ENCODE peak calls at places on chromosomes 7 and 10, in seven cellular contexts. One of them, this sample, is unnamed.

GRCh38 chr7:34453150-34453549 is 204.9 kb upstream of the NPSR1 start:
- DNase-seq in AG09319: no peak
- DNase-seq in cardiac muscle cell: peak
- DNase-seq in foreskin keratinocyte: peak
- DNase-seq in ovary: no peak
- DNase-seq in fibroblast of lung: peak
- DNase-seq in Peyer's patch: no peak
- DNase-seq in this sample: no peak

GRCh38 chr7:117825132-117825531 is 48.1 kb downstream of the CTTNBP2 start:
- DNase-seq in AG09319: no peak
- DNase-seq in cardiac muscle cell: peak
- DNase-seq in foreskin keratinocyte: peak
- DNase-seq in ovary: no peak
- DNase-seq in fibroblast of lung: peak
- DNase-seq in Peyer's patch: no peak
- DNase-seq in this sample: no peak

GRCh38 chr7:34463830-34464229 is 194.2 kb upstream of the NPSR1 start:
- DNase-seq in AG09319: no peak
- DNase-seq in cardiac muscle cell: no peak
- DNase-seq in foreskin keratinocyte: peak
- DNase-seq in ovary: no peak
- DNase-seq in fibroblast of lung: no peak
- DNase-seq in Peyer's patch: no peak
- DNase-seq in this sample: no peak

GRCh38 chr10:98446121-98446655 is 547 bp downstream of the HPS1 start:
- DNase-seq in AG09319: no peak
- DNase-seq in cardiac muscle cell: peak
- DNase-seq in foreskin keratinocyte: peak
- DNase-seq in ovary: peak
- DNase-seq in fibroblast of lung: peak
- DNase-seq in Peyer's patch: peak
- DNase-seq in this sample: no peak

GRCh38 chr10:28302012-28302667 is 724 bp downstream of the MPP7 start:
- DNase-seq in AG09319: no peak
- DNase-seq in cardiac muscle cell: peak
- DNase-seq in foreskin keratinocyte: peak
- DNase-seq in ovary: peak
- DNase-seq in fibroblast of lung: peak
- DNase-seq in Peyer's patch: no peak
- DNase-seq in this sample: no peak

GRCh38 chr10:122475581-122475980 is 14.2 kb downstream of the HTRA1 start:
- DNase-seq in AG09319: no peak
- DNase-seq in cardiac muscle cell: no peak
- DNase-seq in foreskin keratinocyte: no peak
- DNase-seq in ovary: no peak
- DNase-seq in fibroblast of lung: peak
- DNase-seq in Peyer's patch: no peak
- DNase-seq in this sample: no peak

GRCh38 chr10:43177588-43177987 is 39.3 kb downstream of the CSGALNACT2 start:
- DNase-seq in AG09319: no peak
- DNase-seq in cardiac muscle cell: peak
- DNase-seq in foreskin keratinocyte: no peak
- DNase-seq in ovary: no peak
- DNase-seq in fibroblast of lung: peak
- DNase-seq in Peyer's patch: no peak
- DNase-seq in this sample: no peak

GRCh38 chr7:117399820-117400422 is 27.4 kb downstream of the ASZ1 start:
- DNase-seq in AG09319: no peak
- DNase-seq in cardiac muscle cell: peak
- DNase-seq in foreskin keratinocyte: no peak
- DNase-seq in ovary: no peak
- DNase-seq in fibroblast of lung: peak
- DNase-seq in Peyer's patch: no peak
- DNase-seq in this sample: no peak

GRCh38 chr7:137313196-137313595 is 30.3 kb downstream of the PTN start:
- DNase-seq in AG09319: no peak
- DNase-seq in cardiac muscle cell: no peak
- DNase-seq in foreskin keratinocyte: no peak
- DNase-seq in ovary: no peak
- DNase-seq in fibroblast of lung: no peak
- DNase-seq in Peyer's patch: no peak
- DNase-seq in this sample: no peak

GRCh38 chr7:136009488-136010079 is 32.4 kb upstream of the MTPN start:
- DNase-seq in AG09319: peak
- DNase-seq in cardiac muscle cell: peak
- DNase-seq in foreskin keratinocyte: peak
- DNase-seq in ovary: no peak
- DNase-seq in fibroblast of lung: peak
- DNase-seq in Peyer's patch: no peak
- DNase-seq in this sample: no peak

GRCh38 chr7:152899482-152900166 is 140.1 kb downstream of the ACTR3B start:
- DNase-seq in AG09319: no peak
- DNase-seq in cardiac muscle cell: peak
- DNase-seq in foreskin keratinocyte: peak
- DNase-seq in ovary: no peak
- DNase-seq in fibroblast of lung: peak
- DNase-seq in Peyer's patch: no peak
- DNase-seq in this sample: no peak

GRCh38 chr10:8054498-8055407 is at the start of gene GATA3:
- DNase-seq in AG09319: no peak
- DNase-seq in cardiac muscle cell: peak
- DNase-seq in foreskin keratinocyte: peak
- DNase-seq in ovary: no peak
- DNase-seq in fibroblast of lung: no peak
- DNase-seq in Peyer's patch: peak
- DNase-seq in this sample: no peak

GRCh38 chr10:20115929-20116328 is 299.7 kb downstream of the PLXDC2 start:
- DNase-seq in AG09319: no peak
- DNase-seq in cardiac muscle cell: no peak
- DNase-seq in foreskin keratinocyte: no peak
- DNase-seq in ovary: no peak
- DNase-seq in fibroblast of lung: no peak
- DNase-seq in Peyer's patch: no peak
- DNase-seq in this sample: no peak

GRCh38 chr7:158527902-158528502 is 59.6 kb downstream of the PTPRN2 start:
- DNase-seq in AG09319: no peak
- DNase-seq in cardiac muscle cell: no peak
- DNase-seq in foreskin keratinocyte: no peak
- DNase-seq in ovary: no peak
- DNase-seq in fibroblast of lung: no peak
- DNase-seq in Peyer's patch: no peak
- DNase-seq in this sample: no peak

GRCh38 chr10:18099420-18099819 is 40.8 kb upstream of the CACNB2 start:
- DNase-seq in AG09319: no peak
- DNase-seq in cardiac muscle cell: peak
- DNase-seq in foreskin keratinocyte: no peak
- DNase-seq in ovary: no peak
- DNase-seq in fibroblast of lung: peak
- DNase-seq in Peyer's patch: no peak
- DNase-seq in this sample: no peak

GRCh38 chr10:18109471-18109870 is 30.8 kb upstream of the CACNB2 start:
- DNase-seq in AG09319: no peak
- DNase-seq in cardiac muscle cell: no peak
- DNase-seq in foreskin keratinocyte: no peak
- DNase-seq in ovary: no peak
- DNase-seq in fibroblast of lung: no peak
- DNase-seq in Peyer's patch: no peak
- DNase-seq in this sample: no peak

GRCh38 chr10:18102404-18102803 is 37.8 kb upstream of the CACNB2 start:
- DNase-seq in AG09319: no peak
- DNase-seq in cardiac muscle cell: no peak
- DNase-seq in foreskin keratinocyte: no peak
- DNase-seq in ovary: no peak
- DNase-seq in fibroblast of lung: no peak
- DNase-seq in Peyer's patch: no peak
- DNase-seq in this sample: no peak

GRCh38 chr10:18100664-18101063 is 39.6 kb upstream of the CACNB2 start:
- DNase-seq in AG09319: no peak
- DNase-seq in cardiac muscle cell: peak
- DNase-seq in foreskin keratinocyte: no peak
- DNase-seq in ovary: no peak
- DNase-seq in fibroblast of lung: peak
- DNase-seq in Peyer's patch: no peak
- DNase-seq in this sample: no peak

DNA sequence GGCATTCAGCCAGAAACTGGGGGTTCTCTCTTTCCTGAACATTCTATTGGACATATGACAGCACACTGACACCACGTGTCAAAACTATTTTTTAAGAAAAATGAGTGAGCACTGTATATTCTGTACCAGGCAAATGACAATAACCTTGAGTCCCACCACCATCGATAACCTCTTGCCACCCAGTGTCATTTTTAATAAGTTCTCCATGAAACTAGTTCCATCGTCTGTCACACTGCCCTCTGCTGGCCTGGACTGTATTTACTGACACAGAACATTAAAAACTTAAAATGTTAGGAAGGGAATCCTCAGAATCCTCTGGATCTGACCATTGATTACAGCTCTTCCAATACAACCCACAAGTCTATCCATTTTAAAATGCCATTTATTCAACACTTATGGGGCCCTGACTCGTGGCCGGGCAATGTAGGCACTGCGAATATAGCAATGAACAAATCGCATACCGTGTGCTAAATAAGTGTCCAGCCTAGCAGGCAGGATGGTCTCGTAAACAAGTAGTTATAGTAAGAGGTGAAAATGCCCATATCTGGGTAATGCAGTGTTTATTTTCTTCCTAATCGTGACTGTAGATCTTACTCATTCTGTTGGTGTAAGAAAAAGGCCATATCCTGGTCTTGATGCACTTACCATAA is 35.9 kb upstream of the CACNB2 start:
- DNase-seq in AG09319: no peak
- DNase-seq in cardiac muscle cell: peak
- DNase-seq in foreskin keratinocyte: peak
- DNase-seq in ovary: peak
- DNase-seq in fibroblast of lung: peak
- DNase-seq in Peyer's patch: peak
- DNase-seq in this sample: no peak
- TF ChIP-seq CTCF in AG09319: peak
- TF ChIP-seq CTCF in cardiac muscle cell: peak
- TF ChIP-seq CTCF in foreskin keratinocyte: peak
- TF ChIP-seq CTCF in ovary: peak
- TF ChIP-seq CTCF in fibroblast of lung: peak
- TF ChIP-seq CTCF in Peyer's patch: peak
- TF ChIP-seq CTCF in this sample: peak

DNA sequence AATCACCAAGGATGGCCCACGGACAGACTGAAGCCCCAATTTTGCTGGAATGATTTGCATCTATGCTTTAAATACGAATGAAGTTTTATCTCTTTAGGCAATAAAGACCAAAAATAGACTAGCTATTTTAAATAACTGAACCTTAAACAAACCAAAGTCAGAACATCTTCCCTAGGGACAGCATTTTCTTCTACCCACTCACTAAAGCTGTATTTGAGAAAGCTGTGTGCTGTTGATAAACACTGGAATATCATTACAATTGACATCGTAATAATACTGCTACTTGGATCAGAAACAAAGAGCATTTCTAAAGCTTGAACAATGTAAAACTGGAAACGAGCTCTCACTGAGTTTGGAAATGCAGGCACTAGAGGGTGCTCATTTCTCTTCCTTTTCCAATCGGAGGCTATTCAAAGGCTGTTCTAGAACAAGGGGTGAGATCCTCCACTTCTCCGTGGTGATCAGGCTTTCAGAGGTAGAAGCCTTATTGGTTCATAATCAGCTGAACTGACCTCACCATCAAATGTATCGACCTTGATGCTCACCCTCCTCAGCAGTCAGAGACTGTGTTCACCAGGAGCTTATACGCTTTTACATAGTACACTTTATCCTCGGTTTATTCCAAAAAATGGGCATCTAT is 225.3 kb upstream of the PRSS1 start:
- DNase-seq in AG09319: no peak
- DNase-seq in cardiac muscle cell: peak
- DNase-seq in foreskin keratinocyte: no peak
- DNase-seq in ovary: no peak
- DNase-seq in fibroblast of lung: no peak
- DNase-seq in Peyer's patch: no peak
- DNase-seq in this sample: no peak
- TF ChIP-seq CTCF in AG09319: peak
- TF ChIP-seq CTCF in cardiac muscle cell: peak
- TF ChIP-seq CTCF in foreskin keratinocyte: peak
- TF ChIP-seq CTCF in ovary: no peak
- TF ChIP-seq CTCF in fibroblast of lung: peak
- TF ChIP-seq CTCF in Peyer's patch: no peak
- TF ChIP-seq CTCF in this sample: peak

GRCh38 chr10:96560970-96561887 is 25.6 kb downstream of the TM9SF3 start:
- DNase-seq in AG09319: no peak
- DNase-seq in cardiac muscle cell: peak
- DNase-seq in foreskin keratinocyte: no peak
- DNase-seq in ovary: no peak
- DNase-seq in fibroblast of lung: peak
- DNase-seq in Peyer's patch: peak
- DNase-seq in this sample: no peak

GRCh38 chr10:96560489-96560888 is 26.3 kb downstream of the TM9SF3 start:
- DNase-seq in AG09319: no peak
- DNase-seq in cardiac muscle cell: no peak
- DNase-seq in foreskin keratinocyte: no peak
- DNase-seq in ovary: no peak
- DNase-seq in fibroblast of lung: no peak
- DNase-seq in Peyer's patch: no peak
- DNase-seq in this sample: no peak

GRCh38 chr10:96556003-96556402 is 30.8 kb downstream of the TM9SF3 start:
- DNase-seq in AG09319: no peak
- DNase-seq in cardiac muscle cell: peak
- DNase-seq in foreskin keratinocyte: no peak
- DNase-seq in ovary: no peak
- DNase-seq in fibroblast of lung: peak
- DNase-seq in Peyer's patch: no peak
- DNase-seq in this sample: no peak
- TF ChIP-seq CTCF in AG09319: peak
- TF ChIP-seq CTCF in cardiac muscle cell: peak
- TF ChIP-seq CTCF in foreskin keratinocyte: peak
- TF ChIP-seq CTCF in ovary: no peak
- TF ChIP-seq CTCF in fibroblast of lung: peak
- TF ChIP-seq CTCF in Peyer's patch: peak
- TF ChIP-seq CTCF in this sample: peak

DNA sequence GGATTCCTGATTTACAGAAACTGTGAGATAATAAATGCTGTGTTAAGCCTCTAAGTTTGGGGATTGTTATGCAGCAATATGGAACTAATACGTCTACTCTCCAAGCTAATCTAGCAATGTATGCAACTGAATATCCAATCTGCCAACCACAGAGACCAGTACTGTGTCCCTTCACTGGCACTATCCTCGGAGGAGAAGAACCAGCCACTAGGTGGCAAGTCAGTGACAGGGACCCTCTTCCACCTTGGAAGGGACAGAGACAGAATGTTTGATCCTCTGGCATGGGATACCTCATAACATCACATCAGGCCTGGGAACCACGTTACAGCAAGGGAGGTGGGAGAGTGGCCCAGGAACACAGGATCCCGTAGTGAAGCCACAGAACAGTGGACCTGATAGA is 96.4 kb downstream of the CREM start:
- DNase-seq in AG09319: no peak
- DNase-seq in cardiac muscle cell: no peak
- DNase-seq in foreskin keratinocyte: no peak
- DNase-seq in ovary: no peak
- DNase-seq in fibroblast of lung: no peak
- DNase-seq in Peyer's patch: no peak
- DNase-seq in this sample: no peak
- TF ChIP-seq CTCF in AG09319: no peak
- TF ChIP-seq CTCF in cardiac muscle cell: no peak
- TF ChIP-seq CTCF in foreskin keratinocyte: no peak
- TF ChIP-seq CTCF in ovary: no peak
- TF ChIP-seq CTCF in fibroblast of lung: no peak
- TF ChIP-seq CTCF in Peyer's patch: no peak
- TF ChIP-seq CTCF in this sample: no peak

GRCh38 chr7:13282377-13282980 is 595.0 kb downstream of the ARL4A start:
- DNase-seq in AG09319: no peak
- DNase-seq in cardiac muscle cell: peak
- DNase-seq in foreskin keratinocyte: no peak
- DNase-seq in ovary: no peak
- DNase-seq in fibroblast of lung: peak
- DNase-seq in Peyer's patch: no peak
- DNase-seq in this sample: no peak
- TF ChIP-seq CTCF in AG09319: peak
- TF ChIP-seq CTCF in cardiac muscle cell: peak
- TF ChIP-seq CTCF in foreskin keratinocyte: peak
- TF ChIP-seq CTCF in ovary: no peak
- TF ChIP-seq CTCF in fibroblast of lung: peak
- TF ChIP-seq CTCF in Peyer's patch: peak
- TF ChIP-seq CTCF in this sample: peak